ENCODE peak calls at places on chromosomes 12 and 14, in five cellular contexts. R is IMR-90, V is HepG2, J is tibial nerve, T is spleen. O is an unnamed sample.

GRCh38 chr12:79266511-79267129 is 402.0 kb downstream of the SYT1 start:
- DNase-seq in J (no peak), R (no peak), T (no peak), V (no peak), O (no peak)

GRCh38 chr12:95178136-95178535 is 39.1 kb downstream of the FGD6 start:
- DNase-seq in J (no peak), T (no peak), V (no peak), R (no peak), O (no peak)

GRCh38 chr14:32006267-32007110 is 70.6 kb upstream of the ARHGAP5 start:
- DNase-seq in T (no peak), V (peak; percentile 74), R (peak; percentile 19), J (no peak), O (no peak)

GRCh38 chr12:19893514-19893913 is 454.2 kb downstream of the AEBP2 start:
- DNase-seq in R (peak; percentile 54), J (no peak), T (no peak), V (no peak), O (peak; percentile 58)

GRCh38 chr12:131535779-131536178 is 175.1 kb upstream of the SFSWAP start:
- DNase-seq in T (no peak), R (no peak), J (no peak), V (no peak), O (no peak)

GRCh38 chr12:1934831-1935230 is 16.4 kb upstream of the CACNA2D4 start:
- DNase-seq in R (no peak), V (no peak), T (peak; percentile 65), J (no peak), O (no peak)

GRCh38 chr14:64658201-64658600 is 46.0 kb upstream of the PLEKHG3 start:
- DNase-seq in T (peak; percentile 67), R (no peak), V (no peak), J (no peak), O (no peak)

GRCh38 chr14:96245710-96246534 is 10.1 kb upstream of the BDKRB1 start:
- DNase-seq in J (no peak), V (no peak), R (peak; percentile 85), T (peak; percentile 27), O (peak; percentile 88)

GRCh38 chr12:57966536-57966935 is 25.2 kb downstream of the ATP23 start:
- DNase-seq in V (no peak), T (no peak), J (no peak), R (no peak), O (no peak)

GRCh38 chr14:105436402-105436801 is 16.8 kb downstream of the MTA1 start:
- DNase-seq in T (no peak), V (no peak), R (no peak), J (no peak), O (no peak)

GRCh38 chr14:54387328-54387727 is 9.5 kb upstream of the CDKN3 start:
- DNase-seq in T (no peak), V (peak; percentile 35), R (no peak), J (no peak), O (no peak)

GRCh38 chr12:109952873-109953272 is 43.3 kb downstream of the GIT2 start:
- DNase-seq in J (no peak), T (no peak), V (no peak), R (no peak), O (no peak)
- H3K4me1 ChIP-seq in J (peaks cover 13% of the 10 kb centered on the region), T (peaks cover 42% of the 10 kb centered on the region), V (peaks cover 37% of the 10 kb centered on the region), R (peaks cover 34% of the 10 kb centered on the region), O (peaks cover 52% of the 10 kb centered on the region)

DNA sequence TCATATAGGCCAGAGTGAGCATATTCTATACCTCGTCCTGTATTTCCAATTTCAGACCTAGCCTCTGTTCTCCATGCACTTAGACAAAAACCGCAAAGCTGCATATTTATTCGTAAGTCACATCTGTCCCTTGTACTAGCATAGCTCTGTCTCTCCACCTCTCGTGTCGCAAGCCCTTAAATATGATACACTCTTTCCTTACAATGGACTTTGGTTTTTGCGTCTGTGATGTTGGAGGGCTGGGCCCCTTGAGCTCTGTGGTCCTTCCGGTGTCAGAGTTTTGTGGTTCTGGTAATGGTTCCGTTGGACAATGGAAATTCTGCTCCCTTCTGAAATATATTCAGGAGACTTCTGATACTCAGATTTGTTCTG is 11.3 kb downstream of the PRKCH start:
- DNase-seq in R (no peak), V (peak; percentile 27), T (no peak), J (no peak), O (no peak)
- H3K27ac ChIP-seq in R (no peak overlapping the region), V (no peak overlapping the region), T (peak overlapping the region; percentile 91), J (no peak overlapping the region), O (no peak overlapping the region)

DNA sequence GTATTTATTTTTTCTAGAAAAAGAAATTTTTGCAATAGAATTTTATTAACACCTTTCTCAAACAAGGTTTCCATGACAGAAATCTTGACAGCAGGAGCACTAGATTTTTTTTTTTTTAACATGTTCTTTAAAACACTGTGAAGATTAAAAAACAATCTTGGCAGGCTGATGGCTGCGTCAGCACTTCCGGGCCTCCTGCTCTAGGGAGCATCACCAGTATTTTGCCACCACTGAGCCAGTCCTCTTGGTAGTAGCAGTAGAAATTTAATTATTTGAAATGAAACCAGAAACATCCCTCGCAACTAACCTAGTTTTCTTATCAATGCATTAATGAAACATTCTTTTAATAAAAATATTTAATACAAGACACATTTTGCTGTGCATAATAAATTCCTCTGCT is 99.6 kb downstream of the APAF1 start:
- DNase-seq in J (no peak), V (no peak), R (no peak), T (no peak), O (no peak)
- H3K4me3 ChIP-seq in J (no peak overlapping the region), V (no peak overlapping the region), R (no peak overlapping the region), T (no peak overlapping the region), O (no peak overlapping the region)

DNA sequence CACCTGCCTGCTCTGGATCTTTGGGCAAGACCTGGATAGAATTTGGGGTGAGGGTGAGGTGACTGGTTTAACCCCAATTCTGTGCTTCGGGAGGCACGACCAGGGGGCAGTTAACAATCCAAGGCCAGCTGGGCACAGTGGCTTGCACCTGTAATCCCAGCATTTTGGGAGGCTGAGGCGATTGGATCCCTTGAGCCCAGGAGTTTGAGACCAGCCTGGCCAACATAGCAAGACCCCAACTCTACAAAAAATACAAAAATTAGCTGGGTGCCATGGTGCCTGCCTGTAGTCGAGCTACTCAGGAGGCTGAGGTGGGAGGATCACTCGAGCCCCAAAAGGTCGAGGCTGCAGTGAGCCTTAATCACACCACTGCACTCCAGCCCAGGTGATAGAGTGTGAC is 38.2 kb downstream of the HRK start:
- DNase-seq in V (no peak), T (no peak), J (no peak), R (no peak), O (no peak)
- H3K4me1 ChIP-seq in V (no peaks in the 10 kb centered on the region), T (no peaks in the 10 kb centered on the region), J (no peaks in the 10 kb centered on the region), R (no peaks in the 10 kb centered on the region), O (no peaks in the 10 kb centered on the region)

DNA sequence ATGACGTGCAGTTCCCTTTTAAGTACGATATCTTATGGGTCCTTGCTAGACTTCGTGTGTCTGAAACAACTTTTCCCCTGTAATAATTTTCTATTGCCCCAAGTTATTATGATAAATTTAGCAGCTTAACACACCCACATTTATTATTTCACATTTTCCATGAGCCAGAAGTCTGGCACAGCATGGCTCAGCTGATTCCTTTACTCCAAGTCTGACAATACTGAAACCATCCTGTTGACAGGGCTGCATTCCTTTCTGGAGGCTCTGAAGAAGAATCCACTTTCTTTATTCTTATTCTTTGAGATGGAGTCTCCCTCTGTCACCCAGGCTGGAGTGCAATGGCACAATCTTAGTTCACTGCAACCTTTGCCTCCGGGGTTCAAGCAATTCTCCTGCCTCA is 80.9 kb downstream of the DENND5B start:
- DNase-seq in V (no peak), R (peak; percentile 22), J (no peak), T (no peak), O (peak; percentile 43)
- H3K27ac ChIP-seq in V (no peak overlapping the region), R (no peak overlapping the region), J (no peak overlapping the region), T (no peak overlapping the region), O (peak overlapping the region; percentile 2)

GRCh38 chr12:108690799-108691153 is 40.5 kb downstream of the CORO1C start:
- DNase-seq in T (no peak), J (no peak), V (no peak), R (no peak), O (no peak)

GRCh38 chr12:108691995-108692808 is 39.1 kb downstream of the CORO1C start:
- DNase-seq in V (no peak), R (peak; percentile 34), J (no peak), T (no peak), O (peak; percentile 51)

GRCh38 chr12:108691154-108691994 is 39.9 kb downstream of the CORO1C start:
- DNase-seq in J (peak; percentile 90), V (peak; percentile 96), T (peak; percentile 92), R (peak; percentile 99), O (peak; percentile 100)

GRCh38 chr12:108689314-108690190 is 41.8 kb downstream of the CORO1C start:
- DNase-seq in T (no peak), V (peak; percentile 89), J (no peak), R (peak; percentile 55), O (peak; percentile 54)

GRCh38 chr12:108690191-108690518 is 41.2 kb downstream of the CORO1C start:
- DNase-seq in R (no peak), V (no peak), J (no peak), T (no peak), O (no peak)
- H3K4me3 ChIP-seq in R (no peak overlapping the region), V (peak overlapping the region; percentile 45), J (no peak overlapping the region), T (no peak overlapping the region), O (peak overlapping the region; percentile 56)